ENCODE peak calls at places on chromosome 17, in seven cellular contexts. V is gastrocnemius medialis, M is tibial nerve, O is Calu3, Y is esophagus squamous epithelium, L is thoracic aorta, Z is GM10248. D is an unnamed sample.

GRCh38 chr17:19706791-19707727 is 9.3 kb downstream of the SLC47A2 start:
- DNase-seq in V (no peak), M (no peak), O (no peak), Y (no peak), L (no peak), Z (no peak), D (no peak)

GRCh38 chr17:48608494-48608834 is 2.4 kb downstream of the HOXB7 start:
- DNase-seq in V (no peak), M (no peak), O (no peak), Y (no peak), L (no peak), Z (no peak), D (no peak)

GRCh38 chr17:27947005-27947406 is 53.8 kb upstream of the LYRM9 start:
- DNase-seq in V (no peak), M (no peak), O (no peak), Y (no peak), L (no peak), Z (no peak), D (no peak)

GRCh38 chr17:75345514-75346167 is 56.4 kb upstream of the SLC25A19 start:
- DNase-seq in V (no peak), M (no peak), O (peak), Y (no peak), L (no peak), Z (peak), D (peak)

GRCh38 chr17:82382933-82383255 is 11.3 kb downstream of the UTS2R start:
- DNase-seq in V (no peak), M (no peak), O (no peak), Y (no peak), L (no peak), Z (no peak), D (no peak)

GRCh38 chr17:79775635-79776034 is 2.3 kb upstream of the CBX2 start:
- DNase-seq in V (no peak), M (no peak), O (no peak), Y (no peak), L (no peak), Z (no peak), D (no peak)

GRCh38 chr17:47315451-47316266 is 8.1 kb upstream of the EFCAB13 start:
- DNase-seq in V (no peak), M (peak), O (peak), Y (no peak), L (no peak), Z (peak), D (no peak)

GRCh38 chr17:44065668-44066203 is 735 bp downstream of the LSM12 start:
- DNase-seq in V (no peak), M (no peak), O (no peak), Y (no peak), L (no peak), Z (no peak), D (no peak)

GRCh38 chr17:78933025-78933958 is 8.1 kb upstream of the TIMP2 start:
- DNase-seq in V (peak), M (peak), O (peak), Y (no peak), L (peak), Z (peak), D (no peak)

GRCh38 chr17:68539536-68540469 is 27.6 kb downstream of the PRKAR1A start:
- DNase-seq in V (no peak), M (peak), O (peak), Y (no peak), L (no peak), Z (no peak), D (no peak)

GRCh38 chr17:41585301-41585700 is 1.4 kb downstream of the KRT14 start:
- DNase-seq in V (no peak), M (no peak), O (no peak), Y (no peak), L (no peak), Z (no peak), D (no peak)

GRCh38 chr17:68101992-68102758 is 66.6 kb downstream of the KPNA2 start:
- DNase-seq in V (peak), M (peak), O (peak), Y (no peak), L (no peak), Z (no peak), D (no peak)

GRCh38 chr17:74527756-74528155 is 3.5 kb downstream of the CD300LB start:
- DNase-seq in V (no peak), M (no peak), O (no peak), Y (no peak), L (no peak), Z (no peak), D (no peak)

GRCh38 chr17:34756670-34757021 is 177.3 kb downstream of the TMEM132E start:
- DNase-seq in V (no peak), M (no peak), O (no peak), Y (no peak), L (no peak), Z (no peak), D (no peak)

GRCh38 chr17:8326591-8327583 is 12.8 kb upstream of the ODF4 start:
- DNase-seq in V (no peak), M (peak), O (no peak), Y (no peak), L (no peak), Z (peak), D (peak)

GRCh38 chr17:40992666-40993065 is 1.3 kb downstream of the KRTAP3-3 start:
- DNase-seq in V (no peak), M (no peak), O (no peak), Y (no peak), L (no peak), Z (no peak), D (no peak)

GRCh38 chr17:43906951-43907424 is 348 bp downstream of the MPP2 start:
- DNase-seq in V (no peak), M (peak), O (no peak), Y (no peak), L (no peak), Z (no peak), D (peak)

GRCh38 chr17:50493744-50494143 is 14.5 kb upstream of the MYCBPAP start:
- DNase-seq in V (no peak), M (no peak), O (no peak), Y (no peak), L (no peak), Z (no peak), D (no peak)

GRCh38 chr17:63382136-63382535 is 64.0 kb downstream of the CYB561 start:
- DNase-seq in V (no peak), M (no peak), O (no peak), Y (no peak), L (no peak), Z (no peak), D (no peak)

GRCh38 chr17:46818319-46818928 is at the start of gene WNT3:
- DNase-seq in V (no peak), M (no peak), O (no peak), Y (no peak), L (no peak), Z (peak), D (peak)

GRCh38 chr17:82876602-82877391 is 37.0 kb upstream of the ZNF750 start:
- DNase-seq in V (peak), M (peak), O (peak), Y (no peak), L (no peak), Z (no peak), D (no peak)

GRCh38 chr17:56636276-56636675 is 42.8 kb downstream of the NOG start:
- DNase-seq in V (no peak), M (no peak), O (no peak), Y (no peak), L (no peak), Z (no peak), D (no peak)

GRCh38 chr17:50225693-50226092 is 24.3 kb upstream of the COL1A1 start:
- DNase-seq in V (no peak), M (no peak), O (no peak), Y (no peak), L (no peak), Z (no peak), D (no peak)

DNA sequence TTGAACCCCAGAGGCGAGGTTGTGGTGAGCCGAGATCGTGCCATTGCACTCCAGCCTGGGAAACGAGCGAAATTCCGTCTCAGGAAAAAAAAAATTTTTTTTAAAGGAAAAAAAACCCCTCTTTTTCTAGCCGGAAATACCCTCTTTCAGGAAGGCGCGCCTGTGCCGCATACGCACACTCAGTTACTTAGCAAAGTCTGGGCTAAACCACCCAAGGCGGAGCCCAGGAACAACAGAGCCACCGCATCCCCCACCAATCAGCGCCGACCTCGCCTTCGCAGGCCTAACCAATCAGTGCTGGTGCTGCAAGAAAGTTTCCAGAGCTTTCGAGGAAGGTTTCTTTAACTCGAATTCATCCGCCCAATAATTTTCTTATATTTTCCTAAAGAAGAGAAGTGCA is 510.4 kb downstream of the KCNJ18 start:
- DNase-seq in V (no peak), M (no peak), O (no peak), Y (no peak), L (no peak), Z (no peak), D (no peak)
- TF ChIP-seq CTCF in V (no peak), M (no peak), O (no peak), Y (no peak), L (no peak), Z (no peak), D (no peak)

DNA sequence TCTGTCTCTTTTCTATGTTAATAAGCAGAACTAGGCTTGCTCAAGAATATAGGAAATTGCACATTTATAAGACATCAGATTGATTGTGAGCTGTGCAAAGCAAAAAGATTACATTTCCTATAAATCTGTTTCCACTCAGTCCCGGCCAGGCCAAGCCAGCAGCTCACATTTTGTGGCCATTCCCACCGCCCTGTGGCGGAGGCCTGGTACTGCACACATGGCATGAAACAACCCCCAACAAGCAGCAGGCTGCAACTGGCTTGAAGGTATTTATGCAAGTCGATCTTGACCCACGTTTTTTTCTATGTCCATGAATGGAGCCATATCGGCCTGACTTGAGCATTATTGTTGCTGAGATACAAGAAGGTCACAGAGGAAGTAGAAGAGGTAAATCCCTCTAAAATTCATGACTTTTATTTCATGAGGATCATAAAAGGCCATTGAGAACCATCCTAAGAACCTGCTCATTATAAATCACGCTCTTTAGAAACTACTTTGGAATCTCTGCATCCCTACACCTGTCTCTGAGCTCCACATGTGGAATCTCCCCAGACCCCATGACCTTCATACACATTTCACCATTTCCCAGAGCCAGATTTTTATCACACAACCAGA is 93.6 kb downstream of the PMP22 start:
- DNase-seq in V (peak), M (peak), O (peak), Y (no peak), L (no peak), Z (peak), D (no peak)
- TF ChIP-seq CTCF in V (peak), M (peak), O (no peak), Y (peak), L (peak), Z (peak), D (no peak)

GRCh38 chr17:3693829-3694231 is 2.1 kb downstream of the P2RX5 start:
- DNase-seq in V (no peak), M (no peak), O (no peak), Y (no peak), L (no peak), Z (no peak), D (peak)
- TF ChIP-seq CTCF in V (no peak), M (no peak), O (no peak), Y (no peak), L (no peak), Z (no peak), D (no peak)

DNA sequence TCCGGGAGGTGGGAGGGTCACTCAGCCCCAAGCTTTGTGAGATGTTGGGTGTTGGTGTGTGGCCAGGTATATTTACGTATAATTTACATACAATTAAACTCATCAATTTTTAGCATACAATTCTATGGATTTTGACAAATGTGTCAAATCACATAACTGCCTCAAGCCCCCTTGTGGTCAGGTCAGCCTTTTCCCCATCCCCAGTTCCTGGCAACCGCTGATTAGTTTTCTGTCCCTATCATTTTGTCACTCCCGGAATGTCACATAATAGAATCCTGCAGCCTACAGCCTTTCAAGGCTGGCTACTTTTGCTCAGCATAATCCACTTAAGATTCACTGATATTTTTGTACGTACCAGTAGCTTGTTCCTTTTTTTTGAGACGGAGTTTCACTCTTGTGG is 19.4 kb upstream of the RAI1 start:
- DNase-seq in V (no peak), M (no peak), O (no peak), Y (no peak), L (no peak), Z (no peak), D (no peak)
- TF ChIP-seq CTCF in V (no peak), M (no peak), O (no peak), Y (no peak), L (no peak), Z (no peak), D (no peak)

DNA sequence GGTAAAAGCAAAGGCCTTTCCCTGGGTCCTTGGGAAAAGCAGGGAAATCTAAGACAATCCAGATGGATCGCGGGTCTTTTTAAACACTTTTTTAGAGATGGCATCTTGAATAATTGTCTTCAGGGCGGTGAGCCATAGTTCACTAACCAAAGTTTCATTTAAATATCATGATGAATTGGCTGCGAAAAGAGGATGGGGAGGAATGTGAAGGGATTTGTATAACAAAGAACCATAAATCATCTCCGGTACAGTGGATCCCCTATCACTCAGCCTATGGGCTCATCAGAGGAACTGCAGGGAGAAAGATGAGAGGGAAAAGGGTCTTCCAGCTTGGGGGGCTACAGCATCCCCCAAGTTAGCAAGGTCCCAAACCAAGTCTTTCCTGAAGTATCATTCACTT is 16.6 kb upstream of the DDX52 start:
- DNase-seq in V (no peak), M (no peak), O (no peak), Y (no peak), L (no peak), Z (no peak), D (no peak)
- TF ChIP-seq CTCF in V (no peak), M (no peak), O (no peak), Y (no peak), L (no peak), Z (no peak), D (no peak)